ENCODE peak calls at places on chromosomes 4 and X, in seven cellular contexts. One of them, this sample, is unnamed. For H3K9me3 and H3K4me1, the result is how much of the 10 kb centered on the place peaks cover.

GRCh38 chrX:53440631-53441517 is 6.7 kb upstream of the HSD17B10 start:
- DNase-seq in stomach: peak
- DNase-seq in IMR-90: peak
- DNase-seq in hepatocyte: peak
- DNase-seq in lower lobe of right lung: peak
- DNase-seq in effector memory CD4-positive, alpha-beta T cell: no peak
- DNase-seq in PC-3: peak
- DNase-seq in this sample: peak

GRCh38 chrX:133776072-133776471 is 209.3 kb downstream of the GPC3 start:
- DNase-seq in lower lobe of right lung: peak
- DNase-seq in PC-3: peak
- DNase-seq in effector memory CD4-positive, alpha-beta T cell: no peak
- DNase-seq in IMR-90: no peak
- DNase-seq in stomach: peak
- DNase-seq in hepatocyte: no peak
- DNase-seq in this sample: peak

GRCh38 chrX:11427082-11428033 is 134.1 kb downstream of the AMELX start:
- DNase-seq in effector memory CD4-positive, alpha-beta T cell: no peak
- DNase-seq in IMR-90: no peak
- DNase-seq in hepatocyte: peak
- DNase-seq in stomach: peak
- DNase-seq in PC-3: peak
- DNase-seq in lower lobe of right lung: peak
- DNase-seq in this sample: peak

GRCh38 chrX:65035451-65035779 is 59.2 kb upstream of the ZC4H2 start:
- DNase-seq in hepatocyte: peak
- DNase-seq in lower lobe of right lung: no peak
- DNase-seq in stomach: peak
- DNase-seq in IMR-90: peak
- DNase-seq in PC-3: peak
- DNase-seq in effector memory CD4-positive, alpha-beta T cell: no peak
- DNase-seq in this sample: no peak

GRCh38 chr4:105474110-105474518 is 252 bp upstream of the PPA2 start:
- DNase-seq in IMR-90: peak
- DNase-seq in lower lobe of right lung: peak
- DNase-seq in stomach: peak
- DNase-seq in hepatocyte: peak
- DNase-seq in PC-3: no peak
- DNase-seq in effector memory CD4-positive, alpha-beta T cell: no peak
- DNase-seq in this sample: no peak

GRCh38 chr4:148007303-148007702 is 275.4 kb downstream of the ARHGAP10 start:
- DNase-seq in effector memory CD4-positive, alpha-beta T cell: no peak
- DNase-seq in PC-3: peak
- DNase-seq in hepatocyte: peak
- DNase-seq in stomach: no peak
- DNase-seq in IMR-90: peak
- DNase-seq in lower lobe of right lung: no peak
- DNase-seq in this sample: no peak

GRCh38 chr4:159353422-159354116 is 250.7 kb downstream of the RAPGEF2 start:
- DNase-seq in stomach: no peak
- DNase-seq in hepatocyte: no peak
- DNase-seq in lower lobe of right lung: no peak
- DNase-seq in effector memory CD4-positive, alpha-beta T cell: no peak
- DNase-seq in IMR-90: no peak
- DNase-seq in PC-3: no peak
- DNase-seq in this sample: no peak

GRCh38 chr4:105895609-105896460 is 564 bp downstream of the NPNT start:
- DNase-seq in hepatocyte: peak
- DNase-seq in IMR-90: no peak
- DNase-seq in lower lobe of right lung: peak
- DNase-seq in PC-3: peak
- DNase-seq in stomach: no peak
- DNase-seq in effector memory CD4-positive, alpha-beta T cell: no peak
- DNase-seq in this sample: peak

GRCh38 chr4:141109983-141110382 is 23.3 kb downstream of the RNF150 start:
- DNase-seq in hepatocyte: no peak
- DNase-seq in stomach: no peak
- DNase-seq in effector memory CD4-positive, alpha-beta T cell: no peak
- DNase-seq in PC-3: no peak
- DNase-seq in lower lobe of right lung: no peak
- DNase-seq in IMR-90: no peak
- DNase-seq in this sample: no peak

GRCh38 chrX:122941801-122942200 is 242.3 kb upstream of the GRIA3 start:
- DNase-seq in lower lobe of right lung: no peak
- DNase-seq in hepatocyte: no peak
- DNase-seq in stomach: no peak
- DNase-seq in PC-3: no peak
- DNase-seq in IMR-90: no peak
- DNase-seq in effector memory CD4-positive, alpha-beta T cell: no peak
- DNase-seq in this sample: no peak

GRCh38 chrX:138150709-138151108 is 560.8 kb downstream of the FGF13 start:
- DNase-seq in hepatocyte: no peak
- DNase-seq in PC-3: peak
- DNase-seq in effector memory CD4-positive, alpha-beta T cell: no peak
- DNase-seq in lower lobe of right lung: no peak
- DNase-seq in stomach: no peak
- DNase-seq in IMR-90: no peak
- DNase-seq in this sample: no peak

GRCh38 chrX:127058220-127058619 is 238.7 kb downstream of the PRR32 start:
- DNase-seq in hepatocyte: no peak
- DNase-seq in effector memory CD4-positive, alpha-beta T cell: no peak
- DNase-seq in stomach: no peak
- DNase-seq in IMR-90: no peak
- DNase-seq in PC-3: no peak
- DNase-seq in lower lobe of right lung: no peak
- DNase-seq in this sample: no peak

GRCh38 chr4:78610546-78611214 is 59.1 kb downstream of the ANXA3 start:
- DNase-seq in PC-3: no peak
- DNase-seq in stomach: no peak
- DNase-seq in IMR-90: peak
- DNase-seq in hepatocyte: no peak
- DNase-seq in lower lobe of right lung: no peak
- DNase-seq in effector memory CD4-positive, alpha-beta T cell: no peak
- DNase-seq in this sample: peak

GRCh38 chrX:39477438-39478120 is 620.2 kb downstream of the BCOR start:
- DNase-seq in hepatocyte: peak
- DNase-seq in PC-3: peak
- DNase-seq in lower lobe of right lung: peak
- DNase-seq in IMR-90: no peak
- DNase-seq in effector memory CD4-positive, alpha-beta T cell: no peak
- DNase-seq in stomach: peak
- DNase-seq in this sample: peak

GRCh38 chr4:148034821-148035220 is 302.9 kb downstream of the ARHGAP10 start:
- DNase-seq in stomach: no peak
- DNase-seq in effector memory CD4-positive, alpha-beta T cell: no peak
- DNase-seq in IMR-90: no peak
- DNase-seq in hepatocyte: no peak
- DNase-seq in lower lobe of right lung: no peak
- DNase-seq in PC-3: no peak
- DNase-seq in this sample: no peak

DNA sequence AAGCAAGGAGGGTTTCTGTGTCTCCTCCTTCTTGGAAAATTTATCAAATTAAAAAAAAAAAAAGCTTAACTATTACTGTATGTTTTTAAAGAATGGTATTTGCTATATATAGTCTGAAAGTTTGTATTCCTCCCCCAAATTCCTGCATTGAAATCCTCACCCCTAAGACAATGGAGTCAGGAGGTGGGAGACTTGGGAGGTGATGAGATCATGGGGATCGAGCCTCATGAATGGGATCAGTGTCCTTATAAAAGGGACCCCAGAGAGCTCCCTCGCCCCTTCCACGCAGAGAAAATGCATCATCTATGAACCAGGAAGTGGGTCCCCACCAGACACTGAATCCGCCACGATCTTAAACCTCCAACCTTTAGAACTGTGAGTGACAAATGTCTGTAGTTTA is 50.1 kb downstream of the DHRSX start:
- DNase-seq in IMR-90: no peak
- DNase-seq in effector memory CD4-positive, alpha-beta T cell: no peak
- DNase-seq in PC-3: no peak
- DNase-seq in stomach: no peak
- DNase-seq in lower lobe of right lung: no peak
- DNase-seq in hepatocyte: no peak
- DNase-seq in this sample: no peak
- H3K27ac ChIP-seq in IMR-90: no peak
- H3K27ac ChIP-seq in effector memory CD4-positive, alpha-beta T cell: no peak
- H3K27ac ChIP-seq in PC-3: no peak
- H3K27ac ChIP-seq in stomach: no peak
- H3K27ac ChIP-seq in lower lobe of right lung: no peak
- H3K27ac ChIP-seq in hepatocyte: no peak
- H3K27ac ChIP-seq in this sample: no peak

DNA sequence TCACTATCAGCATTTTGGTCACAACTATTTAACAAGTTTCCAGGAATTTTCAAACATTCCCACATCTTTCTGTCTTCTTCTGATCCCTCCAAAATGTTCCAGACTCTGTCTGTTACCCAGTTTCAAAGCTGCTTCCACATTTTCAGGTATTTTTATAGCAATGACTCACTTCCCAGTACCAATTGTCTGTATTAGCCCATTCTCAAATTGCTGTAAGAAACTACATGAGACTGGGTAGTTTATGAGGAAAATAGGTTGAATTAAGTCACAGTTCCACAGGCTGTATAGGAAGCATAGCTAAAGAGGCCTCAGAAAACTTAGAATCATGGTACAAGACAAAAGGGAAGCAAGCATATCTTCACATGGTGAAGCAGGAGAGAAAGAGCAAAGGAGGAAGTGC is 475.0 kb upstream of the PCDH7 start:
- DNase-seq in IMR-90: no peak
- DNase-seq in hepatocyte: no peak
- DNase-seq in lower lobe of right lung: no peak
- DNase-seq in stomach: no peak
- DNase-seq in effector memory CD4-positive, alpha-beta T cell: no peak
- DNase-seq in PC-3: peak
- DNase-seq in this sample: no peak
- H3K9me3 ChIP-seq in IMR-90: under half
- H3K9me3 ChIP-seq in hepatocyte: under half
- H3K9me3 ChIP-seq in lower lobe of right lung: under half
- H3K9me3 ChIP-seq in stomach: under half
- H3K9me3 ChIP-seq in effector memory CD4-positive, alpha-beta T cell: under half
- H3K9me3 ChIP-seq in PC-3: under half
- H3K9me3 ChIP-seq in this sample: under half

GRCh38 chr4:173522160-173522873 is 7.7 kb downstream of the HAND2 start:
- DNase-seq in lower lobe of right lung: no peak
- DNase-seq in effector memory CD4-positive, alpha-beta T cell: no peak
- DNase-seq in hepatocyte: peak
- DNase-seq in stomach: peak
- DNase-seq in IMR-90: peak
- DNase-seq in PC-3: no peak
- DNase-seq in this sample: peak

GRCh38 chr4:173521474-173522159 is 8.4 kb downstream of the HAND2 start:
- DNase-seq in lower lobe of right lung: no peak
- DNase-seq in PC-3: no peak
- DNase-seq in hepatocyte: no peak
- DNase-seq in stomach: no peak
- DNase-seq in effector memory CD4-positive, alpha-beta T cell: no peak
- DNase-seq in IMR-90: no peak
- DNase-seq in this sample: peak

GRCh38 chr4:173519130-173520101 is 10.6 kb downstream of the HAND2 start:
- DNase-seq in hepatocyte: peak
- DNase-seq in stomach: no peak
- DNase-seq in effector memory CD4-positive, alpha-beta T cell: no peak
- DNase-seq in IMR-90: no peak
- DNase-seq in lower lobe of right lung: no peak
- DNase-seq in PC-3: no peak
- DNase-seq in this sample: no peak

GRCh38 chr4:173522874-173523395 is 7.1 kb downstream of the HAND2 start:
- DNase-seq in stomach: no peak
- DNase-seq in hepatocyte: no peak
- DNase-seq in lower lobe of right lung: no peak
- DNase-seq in PC-3: no peak
- DNase-seq in effector memory CD4-positive, alpha-beta T cell: no peak
- DNase-seq in IMR-90: no peak
- DNase-seq in this sample: no peak

GRCh38 chr4:173520921-173521473 is 9.0 kb downstream of the HAND2 start:
- DNase-seq in lower lobe of right lung: no peak
- DNase-seq in PC-3: no peak
- DNase-seq in effector memory CD4-positive, alpha-beta T cell: no peak
- DNase-seq in stomach: no peak
- DNase-seq in IMR-90: no peak
- DNase-seq in hepatocyte: no peak
- DNase-seq in this sample: peak
- H3K4me1 ChIP-seq in lower lobe of right lung: under half
- H3K4me1 ChIP-seq in PC-3: under half
- H3K4me1 ChIP-seq in effector memory CD4-positive, alpha-beta T cell: under half
- H3K4me1 ChIP-seq in stomach: half or more
- H3K4me1 ChIP-seq in IMR-90: under half
- H3K4me1 ChIP-seq in hepatocyte: under half
- H3K4me1 ChIP-seq in this sample: under half

DNA sequence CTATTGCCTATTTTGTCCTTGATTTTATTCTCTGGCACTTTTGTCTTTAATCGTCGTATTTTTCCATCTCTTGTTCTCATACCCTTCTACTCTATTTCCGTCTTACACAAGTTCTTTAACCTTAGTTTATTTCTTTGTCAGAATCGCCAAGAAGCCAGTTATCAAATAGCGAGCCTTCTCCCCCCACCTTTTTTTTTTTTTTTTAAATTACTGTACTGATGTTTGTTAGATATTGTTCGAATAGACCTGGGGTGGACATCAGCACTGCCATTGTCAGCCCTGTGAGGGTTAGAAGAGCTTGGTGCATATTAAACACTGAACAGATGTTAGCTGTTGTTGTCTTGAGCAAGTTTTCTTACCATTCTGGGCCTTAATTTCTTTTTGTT is 1.2 kb downstream of the SPCS3 start:
- DNase-seq in effector memory CD4-positive, alpha-beta T cell: no peak
- DNase-seq in hepatocyte: no peak
- DNase-seq in lower lobe of right lung: no peak
- DNase-seq in PC-3: no peak
- DNase-seq in stomach: no peak
- DNase-seq in IMR-90: no peak
- DNase-seq in this sample: peak
- H3K27ac ChIP-seq in effector memory CD4-positive, alpha-beta T cell: peak
- H3K27ac ChIP-seq in hepatocyte: peak
- H3K27ac ChIP-seq in lower lobe of right lung: peak
- H3K27ac ChIP-seq in PC-3: peak
- H3K27ac ChIP-seq in stomach: peak
- H3K27ac ChIP-seq in IMR-90: peak
- H3K27ac ChIP-seq in this sample: peak

DNA sequence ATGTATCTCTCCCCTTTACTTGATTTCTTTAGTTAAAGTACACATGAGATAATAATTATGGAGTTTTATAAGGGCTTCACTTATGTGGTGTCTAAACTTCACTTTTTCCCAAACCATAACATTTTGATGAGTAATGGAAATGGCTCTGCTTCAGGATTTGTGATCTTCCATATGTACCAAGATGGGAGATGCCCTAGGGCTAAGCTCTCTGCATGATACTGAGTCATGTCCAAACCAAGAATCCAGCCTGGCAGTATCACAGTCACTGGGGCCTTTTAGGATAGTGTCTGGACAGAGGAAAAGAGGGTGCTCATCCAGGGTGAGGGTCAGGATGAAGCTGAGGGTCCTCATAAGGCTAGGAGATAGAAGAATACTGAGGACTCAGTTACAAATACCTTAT is 47.9 kb upstream of the PAGE3 start:
- DNase-seq in PC-3: peak
- DNase-seq in lower lobe of right lung: no peak
- DNase-seq in effector memory CD4-positive, alpha-beta T cell: no peak
- DNase-seq in IMR-90: no peak
- DNase-seq in hepatocyte: no peak
- DNase-seq in stomach: no peak
- DNase-seq in this sample: no peak
- H3K9me3 ChIP-seq in PC-3: under half
- H3K9me3 ChIP-seq in lower lobe of right lung: under half
- H3K9me3 ChIP-seq in effector memory CD4-positive, alpha-beta T cell: under half
- H3K9me3 ChIP-seq in IMR-90: under half
- H3K9me3 ChIP-seq in hepatocyte: under half
- H3K9me3 ChIP-seq in stomach: under half
- H3K9me3 ChIP-seq in this sample: under half

GRCh38 chr4:130359537-130359936 is 1263.6 kb downstream of the C4orf33 start:
- DNase-seq in effector memory CD4-positive, alpha-beta T cell: no peak
- DNase-seq in PC-3: peak
- DNase-seq in hepatocyte: no peak
- DNase-seq in lower lobe of right lung: no peak
- DNase-seq in stomach: no peak
- DNase-seq in IMR-90: peak
- DNase-seq in this sample: peak
- H3K4me1 ChIP-seq in effector memory CD4-positive, alpha-beta T cell: under half
- H3K4me1 ChIP-seq in PC-3: under half
- H3K4me1 ChIP-seq in hepatocyte: under half
- H3K4me1 ChIP-seq in lower lobe of right lung: under half
- H3K4me1 ChIP-seq in stomach: under half
- H3K4me1 ChIP-seq in IMR-90: under half
- H3K4me1 ChIP-seq in this sample: under half

This sample was measured in SJCRH30.